ENCODE peak calls at places on chromosome 12, in seven cellular contexts. W is substantia nigra; P is T-helper 2 cell treated with Interferon-gamma antibody and Interleukin-4, amounts not matched to agents 5 μg/mL and 100 μg/mL, for 36 hours; V is GF-D8; R is hippocampal formation; T is chondrocyte; X is activated CD4-positive, CD25-positive, alpha-beta regulatory T cell treated with anti-CD3 and anti-CD28 coated beads, Interleukin-2, amount 50 U/mL, for 16 hours. U is an unnamed sample.
A peak's percentile ranks its signal among the peaks of the same experiment; 100 is the strongest.

GRCh38 chr12:119704065-119704747 is 36.3 kb downstream of the PRKAB1 start:
- DNase-seq in X (no peak), W (no peak), P (no peak), T (no peak), V (no peak), R (no peak), U (no peak)

GRCh38 chr12:60205500-60205899 is 609.7 kb downstream of the SLC16A7 start:
- DNase-seq in W (no peak), T (no peak), V (no peak), X (no peak), P (no peak), R (no peak), U (no peak)

GRCh38 chr12:13538136-13538535 is 341.6 kb downstream of the EMP1 start:
- DNase-seq in X (no peak), P (no peak), W (no peak), V (no peak), R (no peak), T (no peak), U (no peak)

GRCh38 chr12:3127832-3128231 is 50.7 kb downstream of the TSPAN9 start:
- DNase-seq in X (no peak), P (no peak), T (no peak), R (no peak), W (no peak), V (no peak), U (no peak)

GRCh38 chr12:121036810-121037326 is 2.2 kb downstream of the OASL start:
- DNase-seq in P (peak; percentile 56), V (no peak), R (no peak), W (no peak), X (no peak), T (no peak), U (no peak)

GRCh38 chr12:104671407-104672095 is 214.8 kb downstream of the CHST11 start:
- DNase-seq in X (peak; percentile 74), T (peak; percentile 73), W (peak; percentile 47), P (peak; percentile 87), V (peak; percentile 87), R (peak; percentile 45), U (peak; percentile 78)

GRCh38 chr12:76588881-76589565 is 29.5 kb upstream of the OSBPL8 start:
- DNase-seq in W (no peak), V (peak; percentile 94), P (no peak), R (no peak), X (no peak), T (no peak), U (no peak)

GRCh38 chr12:116040412-116040811 is 237.1 kb downstream of the MED13L start:
- DNase-seq in T (no peak), P (no peak), X (no peak), W (no peak), V (no peak), R (no peak), U (no peak)

GRCh38 chr12:22634883-22635282 is 9.9 kb downstream of the ETNK1 start:
- DNase-seq in X (no peak), T (no peak), R (no peak), V (no peak), P (no peak), W (no peak), U (no peak)

GRCh38 chr12:4112734-4113396 is 160.7 kb upstream of the CCND2 start:
- DNase-seq in V (no peak), P (no peak), X (no peak), T (no peak), W (no peak), R (no peak), U (no peak)

GRCh38 chr12:77032406-77032805 is 33.0 kb downstream of the E2F7 start:
- DNase-seq in T (no peak), P (no peak), V (no peak), X (no peak), W (no peak), R (no peak), U (no peak)